ENCODE peak calls at places on chromosomes 16 and 17, in nine cellular contexts. K, E, R, P, A, B, F, I and J are unnamed samples.

GRCh38 chr16:12646490-12647274 is 157.0 kb downstream of the CPPED1 start:
- DNase-seq in K (no peak), E (peak; percentile 63), R (peak; percentile 47), P (no peak), A (no peak), B (peak; percentile 34), F (peak; percentile 25), I (no peak), J (no peak)

GRCh38 chr17:76527430-76528111 is 9.9 kb downstream of the CYGB start:
- DNase-seq in K (peak; percentile 91), E (peak; percentile 60), R (peak; percentile 80), P (peak; percentile 78), A (peak; percentile 77), B (no peak), F (peak; percentile 71), I (peak; percentile 84), J (no peak)

GRCh38 chr17:975321-975982 is 4.1 kb downstream of the NXN start:
- DNase-seq in K (no peak), E (no peak), R (no peak), P (no peak), A (no peak), B (no peak), F (peak; percentile 28), I (no peak), J (no peak)

GRCh38 chr17:15944720-15945492 is at the start of gene ADORA2B:
- DNase-seq in K (peak; percentile 78), E (peak; percentile 60), R (peak; percentile 60), P (peak; percentile 86), A (peak; percentile 76), B (peak; percentile 74), F (peak; percentile 94), I (peak; percentile 95), J (no peak)

GRCh38 chr17:21711182-21711581 is 18.9 kb downstream of the KCNJ18 start:
- DNase-seq in K (no peak), E (no peak), R (no peak), P (no peak), A (no peak), B (no peak), F (no peak), I (no peak), J (no peak)

GRCh38 chr16:35195864-35196216 is 1736.4 kb downstream of the TP53TG3F start:
- DNase-seq in K (no peak), E (no peak), R (no peak), P (no peak), A (no peak), B (no peak), F (no peak), I (peak; percentile 48), J (no peak)

GRCh38 chr16:13005836-13006235 is 104.4 kb downstream of the SHISA9 start:
- DNase-seq in K (no peak), E (no peak), R (no peak), P (no peak), A (no peak), B (no peak), F (no peak), I (no peak), J (no peak)

GRCh38 chr16:84284168-84284722 is 10.4 kb upstream of the WFDC1 start:
- DNase-seq in K (peak; percentile 85), E (peak; percentile 46), R (peak; percentile 48), P (peak; percentile 77), A (peak; percentile 61), B (peak; percentile 12), F (peak; percentile 70), I (no peak), J (no peak)

GRCh38 chr17:29363716-29364115 is 26.4 kb upstream of the TAOK1 start:
- DNase-seq in K (no peak), E (no peak), R (no peak), P (no peak), A (no peak), B (no peak), F (no peak), I (no peak), J (no peak)

GRCh38 chr17:47099451-47099986 is 89.6 kb downstream of the CDC27 start:
- DNase-seq in K (no peak), E (no peak), R (no peak), P (no peak), A (peak; percentile 11), B (peak; percentile 16), F (no peak), I (no peak), J (no peak)

DNA sequence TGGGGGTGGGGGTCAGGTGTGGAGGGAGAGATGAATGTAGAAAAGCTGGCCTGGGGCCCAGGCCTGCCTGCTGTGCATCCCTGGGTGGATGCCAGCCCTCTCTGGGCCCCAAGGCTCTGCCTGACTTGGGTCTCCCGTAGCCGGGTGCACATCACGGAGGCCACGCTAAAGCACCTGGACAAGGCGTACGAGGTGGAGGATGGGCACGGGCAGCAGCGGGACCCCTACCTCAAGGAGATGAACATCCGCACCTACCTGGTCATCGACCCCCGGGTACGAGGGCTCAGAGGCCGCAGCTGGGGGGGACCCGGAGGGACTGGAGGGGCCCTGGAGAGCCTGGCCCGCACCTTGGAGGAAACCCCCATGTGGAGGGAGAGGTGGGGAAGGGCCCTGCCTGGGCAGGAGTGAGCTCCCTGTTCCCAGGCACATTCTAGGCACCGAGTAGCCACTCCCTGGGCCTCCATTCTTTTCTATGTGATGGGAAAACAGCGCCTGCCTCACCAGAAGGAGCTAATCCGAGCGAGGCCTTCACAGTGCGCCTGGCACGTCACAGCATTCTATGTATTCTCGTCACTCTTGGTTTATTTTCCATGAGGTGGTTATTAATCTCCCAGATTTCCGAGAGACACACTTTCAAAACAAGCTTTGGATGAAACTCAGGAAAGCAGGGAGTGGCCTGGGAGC is 34.7 kb downstream of the ADCY7 start:
- DNase-seq in K (peak; percentile 62), E (no peak), R (no peak), P (no peak), A (no peak), B (no peak), F (peak; percentile 24), I (peak; percentile 70), J (peak; percentile 79)
- TF ChIP-seq EP300 in K (no peak), E (no peak), R (no peak), P (no peak), A (no peak), B (no peak), F (no peak), I (no peak), J (no peak)

DNA sequence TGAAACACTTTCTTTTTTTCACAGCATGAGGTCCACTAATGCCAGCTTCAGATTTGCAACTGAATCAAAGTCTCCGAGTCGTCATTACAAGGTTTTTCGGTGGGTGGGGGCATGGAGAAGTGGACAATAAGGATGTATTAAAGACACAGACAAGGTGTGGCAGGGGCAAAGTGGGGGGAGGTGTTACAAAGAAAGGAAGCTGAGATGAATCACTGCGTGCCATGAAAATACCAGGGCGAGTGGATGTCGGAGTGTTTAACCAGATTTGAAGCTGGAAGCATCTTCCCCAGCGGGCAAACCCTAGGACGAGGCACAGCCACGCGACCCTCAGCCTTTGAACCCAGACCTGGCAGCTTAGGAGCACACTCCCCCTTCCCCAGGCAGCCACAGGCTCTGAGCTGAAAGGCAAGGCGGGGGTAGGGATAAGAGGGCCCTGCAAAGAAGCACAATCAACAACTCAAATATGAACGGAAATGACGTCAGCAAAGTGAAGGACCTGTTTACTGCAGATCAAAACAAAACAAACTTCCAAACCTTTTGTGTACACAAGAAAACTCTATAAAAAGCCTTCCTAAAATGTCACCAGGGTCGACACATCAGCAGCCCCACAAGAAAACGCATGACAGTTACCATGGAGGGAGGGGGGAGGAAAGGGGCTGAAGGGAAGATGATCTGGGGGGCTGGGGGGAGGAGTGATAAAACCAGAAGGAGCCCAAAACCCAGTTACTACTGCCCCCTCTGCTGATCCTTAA is 5.6 kb upstream of the ZFHX3 start:
- DNase-seq in K (peak; percentile 70), E (no peak), R (peak; percentile 75), P (no peak), A (no peak), B (no peak), F (peak; percentile 52), I (peak; percentile 26), J (no peak)
- H3K4me3 ChIP-seq in K (peak overlapping the region; percentile 83), E (no peak overlapping the region), R (peak overlapping the region; percentile 77), P (peak overlapping the region; percentile 11), A (no peak overlapping the region), B (no peak overlapping the region), F (peak overlapping the region; percentile 37), I (peak overlapping the region; percentile 17), J (no peak overlapping the region)

DNA sequence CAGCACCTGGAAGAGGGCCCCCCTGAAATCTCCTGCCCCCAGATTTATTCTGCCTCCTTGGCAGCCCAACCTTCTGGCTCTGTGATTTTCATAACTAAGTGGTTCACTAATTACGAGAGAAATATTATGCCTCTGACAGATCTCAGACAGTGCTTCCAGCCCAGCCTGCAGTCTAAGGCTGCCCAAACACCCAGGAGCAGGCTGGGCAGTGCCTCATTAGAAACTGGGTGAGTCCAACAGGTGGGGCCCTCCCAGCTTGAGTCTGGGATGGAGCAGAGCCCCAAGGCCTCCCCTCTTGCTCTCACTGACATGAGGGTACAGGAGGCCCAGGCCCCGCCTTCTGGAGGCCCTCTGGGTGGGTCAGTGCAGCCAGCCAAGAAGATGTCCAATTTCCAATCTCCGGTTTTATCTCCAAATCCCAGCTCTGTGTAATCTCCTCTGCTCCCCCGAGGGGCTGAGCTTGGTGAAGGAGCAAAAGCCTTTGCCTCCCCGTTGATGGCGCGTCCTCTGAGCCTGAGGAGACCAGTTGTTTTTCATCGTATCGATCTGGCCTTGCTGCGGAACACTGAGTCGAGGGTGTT is 20.1 kb upstream of the ABCC3 start:
- DNase-seq in K (no peak), E (no peak), R (no peak), P (no peak), A (no peak), B (no peak), F (peak; percentile 79), I (no peak), J (no peak)
- TF ChIP-seq POLR2AphosphoS5 in K (no peak), E (no peak), R (no peak), P (no peak), A (no peak), B (no peak), F (no peak), I (no peak), J (no peak)

DNA sequence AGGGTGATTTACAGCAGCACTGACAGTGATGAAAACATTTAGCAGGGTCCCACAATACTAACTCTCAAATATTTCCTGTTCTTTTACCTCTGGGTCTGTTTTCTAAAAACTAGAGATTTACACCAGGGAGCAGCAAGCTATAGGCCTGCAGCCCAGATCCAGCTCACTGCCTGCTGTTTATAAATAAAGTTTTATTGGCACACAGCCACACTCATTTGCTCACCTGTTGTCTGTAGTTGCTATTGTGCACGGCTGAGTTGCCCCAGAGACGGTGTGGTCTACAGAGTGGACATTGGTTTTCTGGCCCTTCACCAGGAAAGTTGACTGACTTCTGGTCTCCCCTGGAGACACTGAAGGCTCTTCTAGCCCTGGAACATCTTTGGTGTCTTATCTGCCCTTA is 16.3 kb upstream of the JPT2 start:
- DNase-seq in K (no peak), E (no peak), R (no peak), P (no peak), A (no peak), B (no peak), F (no peak), I (no peak), J (no peak)
- TF ChIP-seq EP300 in K (no peak), E (no peak), R (no peak), P (no peak), A (no peak), B (no peak), F (no peak), I (no peak), J (no peak)